ENCODE peak calls at places on chromosome 6, in nine cellular contexts. V is GM20000, U is tibial nerve, A is AG09309, M is NCI-H524, X is endothelial cell, W is non-pigmented ciliary epithelial cell, R is NCI-H1417, N is progenitor cell of endocrine pancreas. E is an unnamed sample.
A peak's percentile ranks its signal among the peaks of the same experiment; 100 is the strongest.

GRCh38 chr6:40349566-40350192 is 237.5 kb downstream of the LRFN2 start:
- DNase-seq in M (peak; percentile 60), V (no peak), U (no peak), R (no peak), W (no peak), A (no peak), N (peak; percentile 5), X (no peak), E (peak; percentile 29)

GRCh38 chr6:1858865-1859264 is 249.2 kb downstream of the FOXC1 start:
- DNase-seq in X (no peak), V (no peak), A (no peak), U (no peak), W (no peak), R (no peak), M (no peak), N (no peak), E (no peak)

GRCh38 chr6:165227644-165228329 is 81.6 kb downstream of the C6orf118 start:
- DNase-seq in W (no peak), M (no peak), U (no peak), A (peak; percentile 96), R (no peak), X (no peak), N (no peak), V (no peak), E (no peak)

GRCh38 chr6:9851541-9852380 is 563.1 kb downstream of the TFAP2A start:
- DNase-seq in A (no peak), M (no peak), V (no peak), R (no peak), N (no peak), U (no peak), W (no peak), X (no peak), E (no peak)

GRCh38 chr6:150492507-150492906 is 107.2 kb upstream of the PLEKHG1 start:
- DNase-seq in U (no peak), M (no peak), R (no peak), X (no peak), W (no peak), N (no peak), V (no peak), A (no peak), E (no peak)

GRCh38 chr6:81002126-81002525 is 750.4 kb downstream of the TENT5A start:
- DNase-seq in M (no peak), V (no peak), W (peak; percentile 10), A (no peak), N (no peak), R (no peak), U (no peak), X (no peak), E (no peak)

GRCh38 chr6:160881409-160881808 is 110.2 kb upstream of the MAP3K4 start:
- DNase-seq in A (no peak), M (no peak), V (no peak), U (no peak), R (no peak), W (no peak), X (no peak), N (no peak), E (no peak)

GRCh38 chr6:2875840-2876207 is 27.3 kb downstream of the SERPINB9 start:
- DNase-seq in W (no peak), A (no peak), V (peak; percentile 71), M (no peak), X (no peak), N (no peak), U (no peak), R (no peak), E (no peak)

GRCh38 chr6:169665289-169665688 is 36.5 kb downstream of the WDR27 start:
- DNase-seq in W (no peak), R (peak; percentile 70), V (no peak), A (no peak), X (no peak), U (no peak), M (no peak), N (no peak), E (no peak)

GRCh38 chr6:161163466-161164181 is 110.2 kb downstream of the AGPAT4 start:
- DNase-seq in N (no peak), M (no peak), V (no peak), R (no peak), U (no peak), A (no peak), W (no peak), X (no peak), E (no peak)

GRCh38 chr6:143139239-143139784 is 78.6 kb downstream of the AIG1 start:
- DNase-seq in V (no peak), R (no peak), U (no peak), W (no peak), N (no peak), A (no peak), M (no peak), X (no peak), E (no peak)

GRCh38 chr6:144474904-144475303 is 189.8 kb downstream of the UTRN start:
- DNase-seq in R (no peak), N (no peak), A (no peak), M (peak; percentile 58), U (no peak), V (no peak), W (no peak), X (no peak), E (no peak)

GRCh38 chr6:39906318-39906761 is 27.9 kb downstream of the MOCS1 start:
- DNase-seq in X (no peak), U (no peak), M (no peak), V (no peak), R (no peak), N (no peak), A (no peak), W (no peak), E (no peak)

GRCh38 chr6:10177703-10178102 is 237.2 kb downstream of the TFAP2A start:
- DNase-seq in A (no peak), R (no peak), N (no peak), X (no peak), V (no peak), M (no peak), U (no peak), W (no peak), E (no peak)

GRCh38 chr6:88584581-88584980 is 378.8 kb downstream of the RNGTT start:
- DNase-seq in W (no peak), N (no peak), A (no peak), X (no peak), R (no peak), V (no peak), M (no peak), U (no peak), E (no peak)

GRCh38 chr6:7150381-7151064 is 42.8 kb downstream of the RREB1 start:
- DNase-seq in N (no peak), W (no peak), V (no peak), X (no peak), R (peak; percentile 92), U (no peak), M (peak; percentile 65), A (no peak), E (no peak)